ENCODE peak calls at places on chromosomes 13 and 19, in four cellular contexts. A, I, L and E are unnamed samples.

GRCh38 chr13:23510979-23511735 is 59.1 kb upstream of the TNFRSF19 start:
- DNase-seq in A (peak), I (peak), L (no peak), E (no peak)

GRCh38 chr13:108225440-108225839 is 7.2 kb downstream of the ABHD13 start:
- DNase-seq in A (no peak), I (no peak), L (no peak), E (no peak)

GRCh38 chr13:31322702-31323101 is 122.9 kb downstream of the B3GLCT start:
- DNase-seq in A (no peak), I (no peak), L (no peak), E (no peak)

GRCh38 chr13:30413842-30414241 is 8.5 kb upstream of the UBE2L5 start:
- DNase-seq in A (no peak), L (no peak), I (no peak), E (no peak)

GRCh38 chr19:1110809-1111640 is 7.2 kb downstream of the GPX4 start:
- DNase-seq in A (no peak), I (no peak), L (no peak), E (no peak)

GRCh38 chr13:33285420-33286124 is at the start of gene STARD13:
- DNase-seq in I (peak), A (peak), L (peak), E (peak)

GRCh38 chr19:18419699-18420460 is 682 bp downstream of the SSBP4 start:
- DNase-seq in L (no peak), I (no peak), A (peak), E (no peak)

GRCh38 chr13:27172495-27172842 is 858 bp upstream of the USP12 start:
- DNase-seq in L (peak), A (no peak), I (no peak), E (no peak)

GRCh38 chr13:95503662-95504061 is 48.9 kb upstream of the CLDN10 start:
- DNase-seq in A (no peak), L (no peak), I (no peak), E (no peak)

GRCh38 chr19:22327321-22327720 is 41.1 kb downstream of the ZNF729 start:
- DNase-seq in A (no peak), I (no peak), L (no peak), E (no peak)

GRCh38 chr13:51957377-51958216 is 53.7 kb downstream of the ATP7B start:
- DNase-seq in A (no peak), I (no peak), L (no peak), E (no peak)

GRCh38 chr13:33611016-33611805 is 206.7 kb upstream of the RFC3 start:
- DNase-seq in L (no peak), I (no peak), A (peak), E (peak)

GRCh38 chr13:73341748-73342147 is 282.9 kb downstream of the KLF5 start:
- DNase-seq in L (peak), A (no peak), I (peak), E (no peak)

GRCh38 chr19:54178581-54179261 is 5.8 kb upstream of the TMC4 start:
- DNase-seq in L (no peak), A (no peak), I (peak), E (no peak)

GRCh38 chr13:93857126-93857525 is 622.4 kb downstream of the DCT start:
- DNase-seq in A (no peak), I (no peak), L (peak), E (no peak)

GRCh38 chr19:15180451-15181390 is 20.1 kb downstream of the NOTCH3 start:
- DNase-seq in L (no peak), A (peak), I (peak), E (no peak)

GRCh38 chr19:44757057-44757734 is 8.7 kb downstream of the BCL3 start:
- DNase-seq in I (no peak), A (no peak), L (peak), E (no peak)

GRCh38 chr19:36528921-36529518 is 949 bp upstream of the ZNF260 start:
- DNase-seq in I (peak), A (peak), L (no peak), E (no peak)

GRCh38 chr13:71028884-71029283 is 838.1 kb downstream of the DACH1 start:
- DNase-seq in L (no peak), I (no peak), A (no peak), E (no peak)

GRCh38 chr19:33800012-33800680 is 3.5 kb downstream of the KCTD15 start:
- DNase-seq in I (no peak), L (no peak), A (no peak), E (no peak)

GRCh38 chr19:16368385-16369305 is 44.0 kb downstream of the KLF2 start:
- DNase-seq in L (no peak), I (no peak), A (peak), E (no peak)

GRCh38 chr19:17522988-17523872 is 11.8 kb downstream of the PGLS start:
- DNase-seq in A (no peak), L (no peak), I (no peak), E (no peak)

GRCh38 chr13:97978661-97979450 is 25.4 kb downstream of the IPO5 start:
- DNase-seq in I (peak), L (peak), A (no peak), E (no peak)

GRCh38 chr19:48400018-48400742 is 6.7 kb downstream of the GRIN2D start:
- DNase-seq in I (peak), A (peak), L (peak), E (no peak)

GRCh38 chr19:3831601-3832000 is 37.2 kb downstream of the ZFR2 start:
- DNase-seq in I (no peak), L (no peak), A (no peak), E (no peak)

GRCh38 chr13:32650705-32651311 is 64.6 kb downstream of the PDS5B start:
- DNase-seq in L (peak), A (peak), I (peak), E (no peak)

GRCh38 chr19:12774588-12775555 is at the start of gene HOOK2:
- DNase-seq in A (no peak), L (no peak), I (peak), E (no peak)

GRCh38 chr13:80671773-80672172 is 330.8 kb upstream of the SPRY2 start:
- DNase-seq in I (no peak), A (no peak), L (no peak), E (no peak)

GRCh38 chr19:6023085-6023682 is 45.2 kb upstream of the RANBP3 start:
- DNase-seq in A (no peak), I (no peak), L (peak), E (no peak)

GRCh38 chr13:30569901-30570576 is 47.7 kb upstream of the USPL1 start:
- DNase-seq in I (peak), L (peak), A (peak), E (no peak)

GRCh38 chr19:15288146-15288963 is 44.0 kb downstream of the BRD4 start:
- DNase-seq in L (peak), I (no peak), A (no peak), E (peak)

GRCh38 chr19:18789422-18789832 is 1.7 kb downstream of the COMP start:
- DNase-seq in L (no peak), A (no peak), I (no peak), E (no peak)

GRCh38 chr19:3404324-3405260 is 38.2 kb downstream of the NFIC start:
- DNase-seq in I (no peak), L (peak), A (no peak), E (peak)